ENCODE peak calls at places on chromosomes 6 and 20, in seven cellular contexts. G is right atrium auricular region; B is SW480; V is activated T-helper 9 cell treated with anti-CD3 and anti-CD28 coated beads, Interleukin-2, amount 50 U/mL, for 16 hours; M is stimulated activated naive B cell treated with anti-CD40 and anti-IgM and Interleukin-4, amounts not matched to agents 10 μg/mL and 1 μg/mL and 100 μg/mL, for 72 hours; O is heart right ventricle; Z is NAMALWA. Q is an unnamed sample.
A peak's percentile ranks its signal among the peaks of the same experiment; 100 is the strongest.

GRCh38 chr6:132084811-132085509 is 133.8 kb upstream of the CCN2 start:
- DNase-seq in G (no peak), B (no peak), V (no peak), M (no peak), O (no peak), Z (no peak), Q (no peak)

GRCh38 chr6:135411339-135411738 is 86.2 kb downstream of the AHI1 start:
- DNase-seq in G (no peak), B (peak; percentile 2), V (no peak), M (no peak), O (no peak), Z (peak; percentile 21), Q (no peak)

GRCh38 chr20:51695574-51696303 is 72.5 kb downstream of the ATP9A start:
- DNase-seq in G (no peak), B (peak; percentile 78), V (no peak), M (no peak), O (no peak), Z (no peak), Q (no peak)

GRCh38 chr20:41895216-41895615 is 277.0 kb upstream of the CHD6 start:
- DNase-seq in G (no peak), B (no peak), V (no peak), M (no peak), O (no peak), Z (no peak), Q (no peak)

GRCh38 chr6:166862287-166862977 is 93.9 kb downstream of the RNASET2 start:
- DNase-seq in G (no peak), B (peak; percentile 18), V (peak; percentile 9), M (no peak), O (peak; percentile 22), Z (no peak), Q (no peak)

GRCh38 chr6:44035621-44036020 is 91.6 kb downstream of the MRPL14 start:
- DNase-seq in G (no peak), B (no peak), V (no peak), M (no peak), O (no peak), Z (no peak), Q (no peak)

GRCh38 chr6:139784222-139784769 is 409.8 kb upstream of the CITED2 start:
- DNase-seq in G (no peak), B (no peak), V (no peak), M (no peak), O (no peak), Z (no peak), Q (no peak)

GRCh38 chr20:32537657-32538525 is 47.2 kb downstream of the NOL4L start:
- DNase-seq in G (no peak), B (no peak), V (no peak), M (no peak), O (no peak), Z (no peak), Q (no peak)

GRCh38 chr20:51382986-51383821 is 159.3 kb downstream of the NFATC2 start:
- DNase-seq in G (no peak), B (no peak), V (no peak), M (no peak), O (no peak), Z (no peak), Q (no peak)

GRCh38 chr6:146481527-146481926 is 62.1 kb upstream of the RAB32 start:
- DNase-seq in G (no peak), B (no peak), V (no peak), M (no peak), O (no peak), Z (no peak), Q (no peak)

GRCh38 chr6:152130441-152130840 is 323.0 kb downstream of the ESR1 start:
- DNase-seq in G (no peak), B (no peak), V (no peak), M (no peak), O (no peak), Z (no peak), Q (no peak)

GRCh38 chr20:35319206-35320197 is 27.3 kb upstream of the FAM83C start:
- DNase-seq in G (no peak), B (peak; percentile 65), V (no peak), M (no peak), O (no peak), Z (no peak), Q (no peak)

GRCh38 chr6:151409260-151409659 is 17.9 kb upstream of the ZBTB2 start:
- DNase-seq in G (no peak), B (no peak), V (no peak), M (no peak), O (no peak), Z (no peak), Q (no peak)

GRCh38 chr20:22411568-22412450 is 172.6 kb downstream of the FOXA2 start:
- DNase-seq in G (peak; percentile 64), B (peak; percentile 85), V (no peak), M (no peak), O (peak; percentile 9), Z (no peak), Q (no peak)

GRCh38 chr20:62426678-62427077 is 661 bp downstream of the RBBP8NL start:
- DNase-seq in G (no peak), B (peak; percentile 75), V (no peak), M (no peak), O (no peak), Z (no peak), Q (no peak)

GRCh38 chr6:158648682-158649131 is 1.1 kb upstream of the SYTL3 start:
- DNase-seq in G (peak; percentile 56), B (no peak), V (no peak), M (no peak), O (no peak), Z (no peak), Q (no peak)

GRCh38 chr6:169915769-169916550 is 164.5 kb downstream of the ERMARD start:
- DNase-seq in G (no peak), B (no peak), V (no peak), M (no peak), O (no peak), Z (no peak), Q (no peak)

GRCh38 chr20:1383621-1384404 is 9.0 kb downstream of the FKBP1A start:
- DNase-seq in G (no peak), B (no peak), V (no peak), M (no peak), O (no peak), Z (no peak), Q (no peak)

GRCh38 chr6:57262491-57262890 is 40.4 kb upstream of the RAB23 start:
- DNase-seq in G (peak; percentile 87), B (no peak), V (no peak), M (no peak), O (peak; percentile 14), Z (no peak), Q (no peak)

GRCh38 chr6:161242779-161243693 is 30.8 kb downstream of the AGPAT4 start:
- DNase-seq in G (peak; percentile 60), B (no peak), V (no peak), M (no peak), O (no peak), Z (no peak), Q (peak; percentile 44)

GRCh38 chr6:36924778-36925396 is 29.7 kb upstream of the PI16 start:
- DNase-seq in G (no peak), B (no peak), V (no peak), M (no peak), O (no peak), Z (no peak), Q (no peak)

GRCh38 chr6:15184441-15184861 is 61.4 kb upstream of the JARID2 start:
- DNase-seq in G (no peak), B (no peak), V (peak; percentile 1), M (peak; percentile 23), O (no peak), Z (no peak), Q (no peak)

GRCh38 chr6:85574932-85575598 is 18.6 kb downstream of the SNX14 start:
- DNase-seq in G (no peak), B (no peak), V (no peak), M (no peak), O (no peak), Z (no peak), Q (no peak)

GRCh38 chr6:3928111-3928510 is 78.9 kb downstream of the FAM50B start:
- DNase-seq in G (no peak), B (no peak), V (no peak), M (no peak), O (no peak), Z (no peak), Q (no peak)

GRCh38 chr20:1266167-1266973 is at the start of gene SNPH:
- DNase-seq in G (peak; percentile 77), B (peak; percentile 81), V (peak; percentile 59), M (peak; percentile 48), O (peak; percentile 65), Z (peak; percentile 45), Q (no peak)

GRCh38 chr6:150528648-150529285 is 70.9 kb upstream of the PLEKHG1 start:
- DNase-seq in G (no peak), B (no peak), V (no peak), M (peak; percentile 1), O (peak; percentile 75), Z (no peak), Q (no peak)

GRCh38 chr6:40845588-40845987 is 193.4 kb downstream of the UNC5CL start:
- DNase-seq in G (no peak), B (peak; percentile 26), V (no peak), M (no peak), O (peak; percentile 35), Z (peak; percentile 68), Q (peak; percentile 7)

GRCh38 chr6:28747631-28748157 is 176.1 kb downstream of the TRIM27 start:
- DNase-seq in G (no peak), B (peak; percentile 50), V (no peak), M (no peak), O (no peak), Z (no peak), Q (no peak)

GRCh38 chr6:131954775-131955107 is 3.6 kb upstream of the CCN2 start:
- DNase-seq in G (peak; percentile 75), B (no peak), V (no peak), M (no peak), O (peak; percentile 41), Z (no peak), Q (no peak)

GRCh38 chr6:12709116-12709515 is 7.5 kb upstream of the PHACTR1 start:
- DNase-seq in G (no peak), B (no peak), V (no peak), M (no peak), O (no peak), Z (no peak), Q (no peak)